ENCODE peak calls at places on chromosomes 5 and 9, in four cellular contexts. S, T, U and W are unnamed samples.

GRCh38 chr5:113330533-113331200 is 104.1 kb downstream of the TSSK1B start:
- DNase-seq in S (peak; percentile 16), T (no peak), U (peak; percentile 74), W (peak; percentile 54)

GRCh38 chr9:21549251-21549765 is 67.2 kb upstream of the IFNE start:
- DNase-seq in S (no peak), T (no peak), U (no peak), W (no peak)

GRCh38 chr5:170302729-170303501 is 5.3 kb upstream of the LCP2 start:
- DNase-seq in S (peak; percentile 33), T (no peak), U (peak; percentile 87), W (no peak)

GRCh38 chr9:103999375-104000062 is 94.6 kb upstream of the SMC2 start:
- DNase-seq in S (no peak), T (no peak), U (no peak), W (no peak)

GRCh38 chr9:117624106-117624505 is 80.1 kb upstream of the TLR4 start:
- DNase-seq in S (no peak), T (no peak), U (no peak), W (no peak)

GRCh38 chr9:91162311-91162710 is 199.4 kb downstream of the AUH start:
- DNase-seq in S (no peak), T (no peak), U (no peak), W (no peak)

GRCh38 chr5:53161876-53162275 is 52.3 kb upstream of the MOCS2 start:
- DNase-seq in S (no peak), T (no peak), U (no peak), W (no peak)

GRCh38 chr9:21579209-21579608 is 97.1 kb upstream of the IFNE start:
- DNase-seq in S (no peak), T (no peak), U (no peak), W (no peak)

GRCh38 chr9:87816041-87816440 is 66.6 kb upstream of the SPATA31E1 start:
- DNase-seq in S (no peak), T (no peak), U (no peak), W (no peak)

GRCh38 chr9:2053883-2054845 is 39.0 kb downstream of the SMARCA2 start:
- DNase-seq in S (no peak), T (no peak), U (peak; percentile 80), W (no peak)

GRCh38 chr5:81756016-81756415 is 5.1 kb upstream of the SSBP2 start:
- DNase-seq in S (no peak), T (no peak), U (no peak), W (no peak)

GRCh38 chr9:127525426-127526188 is 74.3 kb downstream of the LRSAM1 start:
- DNase-seq in S (peak; percentile 68), T (peak; percentile 81), U (no peak), W (peak; percentile 54)

GRCh38 chr5:79235222-79235577 is 731 bp upstream of the JMY start:
- DNase-seq in S (no peak), T (no peak), U (no peak), W (no peak)

GRCh38 chr9:124010665-124011321 is 775 bp upstream of the LHX2 start:
- DNase-seq in S (no peak), T (peak; percentile 70), U (no peak), W (no peak)
- H3K4me3 ChIP-seq in S (no peak overlapping the region), T (peak overlapping the region; percentile 50), U (peak overlapping the region; percentile 7), W (no peak overlapping the region)

DNA sequence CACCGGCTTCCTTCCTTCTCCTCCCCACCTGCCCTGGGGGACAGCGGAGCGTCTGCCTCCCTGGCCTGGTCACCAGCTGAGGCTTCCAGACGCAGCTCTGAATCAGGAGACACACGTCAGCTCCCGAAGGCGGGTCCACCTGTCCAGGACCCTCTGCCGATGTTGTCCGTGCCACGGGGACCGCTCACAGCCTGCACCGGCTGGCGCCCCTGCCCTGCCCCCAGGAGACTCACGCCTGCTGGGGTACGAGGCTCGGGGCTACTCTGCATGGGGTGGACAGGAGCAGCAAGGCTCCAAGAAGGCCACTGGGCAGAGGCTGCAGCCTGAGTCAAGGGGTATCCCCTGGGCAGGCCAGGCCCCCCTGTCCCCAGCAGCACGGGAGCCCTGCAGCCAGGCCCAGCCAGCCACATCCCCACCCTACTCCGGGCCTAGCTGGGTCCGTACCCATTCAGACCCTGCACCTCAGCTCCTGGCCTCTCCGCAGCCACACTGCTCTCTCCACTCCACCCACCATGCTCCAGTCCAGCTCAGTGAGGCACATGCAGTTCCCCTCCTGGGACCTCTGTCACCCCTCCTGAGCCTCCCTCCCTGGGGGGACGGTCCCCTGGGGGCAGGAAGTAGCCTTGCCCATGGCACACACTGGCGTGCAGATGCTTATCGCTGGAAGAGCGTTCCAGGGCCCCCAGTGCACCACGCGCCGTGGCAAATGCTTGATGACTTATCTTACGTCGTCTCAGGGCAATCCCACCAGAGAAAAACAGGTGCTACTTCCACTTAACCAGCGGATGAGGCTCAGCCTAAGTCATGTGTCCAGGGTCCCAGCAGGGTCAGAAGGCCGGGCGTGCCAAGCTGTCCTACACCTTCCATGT is 2.2 kb upstream of the CCDC187 start:
- DNase-seq in S (no peak), T (no peak), U (no peak), W (no peak)
- H3K27ac ChIP-seq in S (no peak overlapping the region), T (no peak overlapping the region), U (no peak overlapping the region), W (no peak overlapping the region)

GRCh38 chr5:87081511-87082372 is 185.9 kb upstream of the RASA1 start:
- DNase-seq in S (no peak), T (no peak), U (no peak), W (no peak)
- TF ChIP-seq POLR2AphosphoS5 in S (no peak), T (no peak), U (no peak), W (no peak)

DNA sequence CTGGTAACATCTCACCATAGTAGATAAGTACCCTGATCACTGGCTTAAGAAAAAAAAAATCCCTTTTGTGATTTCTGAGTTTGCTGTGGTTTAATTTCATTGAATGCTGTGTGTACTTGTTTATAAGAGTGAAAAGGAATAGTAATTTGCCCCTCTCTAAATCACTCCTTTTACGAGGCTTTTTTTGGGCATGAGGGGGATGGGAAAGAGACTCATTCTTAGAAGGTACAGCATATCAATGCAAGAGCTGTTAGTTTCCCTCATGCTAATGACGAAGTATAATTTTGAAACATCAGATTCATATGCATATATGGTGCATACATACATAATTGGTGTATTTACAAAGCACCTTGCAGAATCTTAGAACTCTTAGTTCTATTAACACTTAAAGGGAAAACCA is 2.4 kb upstream of the SLC44A1 start:
- DNase-seq in S (no peak), T (no peak), U (no peak), W (no peak)
- H3K4me3 ChIP-seq in S (no peak overlapping the region), T (peak overlapping the region; percentile 84), U (no peak overlapping the region), W (no peak overlapping the region)

DNA sequence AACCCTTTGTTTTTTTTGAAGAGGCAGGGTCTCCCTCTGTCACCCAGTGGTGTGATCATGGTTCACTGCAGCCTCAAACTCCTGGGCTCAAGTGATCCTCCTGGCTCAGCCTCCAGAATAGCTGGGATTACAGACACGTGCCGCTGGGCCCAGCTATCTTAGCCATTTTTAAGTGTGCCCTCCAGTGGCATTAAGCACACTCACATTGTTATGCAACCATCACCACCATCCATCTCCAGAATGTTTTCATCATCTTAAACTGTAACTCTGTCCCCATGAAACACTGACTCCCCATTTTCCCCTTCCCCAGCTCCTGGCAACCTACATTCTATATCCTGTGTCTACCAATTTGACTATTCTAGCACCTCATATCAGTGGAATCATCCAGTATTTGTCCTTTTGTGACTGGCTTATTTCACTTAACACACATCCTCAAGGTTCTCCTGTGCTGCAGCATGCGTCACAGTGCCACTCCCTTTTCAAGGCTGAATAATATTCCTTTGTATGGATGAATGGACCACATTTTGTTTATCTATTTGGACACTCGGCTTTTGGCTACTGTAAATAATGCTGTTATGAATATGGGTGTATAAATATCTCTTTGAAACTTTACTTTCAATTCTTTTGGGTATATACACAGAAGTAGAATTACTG is 12.5 kb upstream of the RAPGEF1 start:
- DNase-seq in S (no peak), T (no peak), U (no peak), W (no peak)
- H3K27ac ChIP-seq in S (no peak overlapping the region), T (no peak overlapping the region), U (no peak overlapping the region), W (no peak overlapping the region)

GRCh38 chr9:120868676-120869359 is 8.2 kb downstream of the PHF19 start:
- DNase-seq in S (peak; percentile 100), T (peak; percentile 99), U (peak; percentile 98), W (peak; percentile 94)
- TF ChIP-seq POLR2AphosphoS5 in S (no peak), T (peak; percentile 54), U (peak; percentile 73), W (no peak)

DNA sequence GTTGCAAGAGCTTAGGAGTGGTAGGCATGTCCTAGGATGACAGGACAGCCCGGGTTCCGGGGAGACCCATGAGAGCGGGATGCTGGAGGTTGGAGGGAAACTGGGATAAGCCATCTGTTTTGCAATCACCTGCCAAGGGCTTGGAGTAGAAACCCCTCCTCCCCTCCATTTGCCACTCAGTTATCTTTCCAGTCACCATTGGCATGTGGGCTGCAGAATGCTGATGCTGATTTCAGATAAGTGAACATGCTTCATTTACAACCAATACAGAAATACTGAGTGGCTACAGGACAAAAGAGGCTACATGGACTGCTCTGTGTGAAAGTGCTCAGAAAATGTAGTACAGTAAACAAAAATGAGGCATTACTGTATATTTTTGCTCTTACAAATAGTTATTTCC is 93.4 kb upstream of the KIF2A start:
- DNase-seq in S (no peak), T (no peak), U (no peak), W (no peak)
- H3K4me3 ChIP-seq in S (no peak overlapping the region), T (no peak overlapping the region), U (no peak overlapping the region), W (no peak overlapping the region)

DNA sequence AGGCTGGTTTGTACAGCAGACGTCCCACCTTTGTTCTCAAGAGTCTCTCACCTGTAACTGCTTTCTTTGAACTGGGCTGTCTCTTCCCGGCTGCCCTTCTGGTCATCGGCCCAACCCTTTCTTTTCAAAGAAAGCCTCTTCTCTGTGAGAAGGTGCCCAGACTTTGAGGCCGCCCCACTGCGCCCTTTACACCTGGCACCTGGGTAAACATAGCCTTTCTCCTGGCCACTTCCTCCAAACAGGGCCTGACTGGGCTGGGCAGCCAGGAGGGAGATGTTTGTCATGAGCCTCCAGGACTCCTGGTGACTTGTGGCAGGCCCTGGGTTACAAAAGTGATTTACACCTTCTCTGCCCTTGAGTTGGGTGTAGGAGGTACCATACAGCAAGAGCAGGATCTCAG is 127.2 kb upstream of the CXCL14 start:
- DNase-seq in S (no peak), T (no peak), U (no peak), W (no peak)
- H3K27ac ChIP-seq in S (no peak overlapping the region), T (no peak overlapping the region), U (no peak overlapping the region), W (no peak overlapping the region)

GRCh38 chr9:97313746-97314145 is 6.3 kb downstream of the CCDC180 start:
- DNase-seq in S (no peak), T (no peak), U (no peak), W (no peak)

GRCh38 chr9:97313243-97313642 is 5.8 kb downstream of the CCDC180 start:
- DNase-seq in S (no peak), T (no peak), U (no peak), W (no peak)

GRCh38 chr9:97312101-97312500 is 4.6 kb downstream of the CCDC180 start:
- DNase-seq in S (no peak), T (no peak), U (no peak), W (no peak)

GRCh38 chr9:97310896-97311295 is 3.4 kb downstream of the CCDC180 start:
- DNase-seq in S (no peak), T (no peak), U (no peak), W (no peak)

DNA sequence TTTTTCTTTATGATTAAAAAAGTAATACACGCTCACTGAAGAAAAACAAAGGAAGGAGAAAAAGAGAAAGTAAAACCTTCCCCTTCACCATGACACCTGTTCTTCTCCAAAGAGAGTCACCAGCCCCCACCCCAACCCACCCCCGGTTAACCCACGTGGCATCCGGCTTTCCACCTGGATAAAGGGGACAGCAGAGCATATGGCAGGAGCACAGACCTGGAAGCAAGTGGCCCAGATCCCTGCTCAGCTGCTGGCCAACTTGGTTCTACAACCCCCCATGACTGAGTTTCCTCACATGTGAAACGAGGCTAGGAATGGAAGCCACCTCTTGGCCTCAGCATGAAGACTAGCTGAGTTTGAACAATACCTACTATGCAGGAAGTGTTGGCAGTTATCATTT is 5.1 kb downstream of the CCDC180 start:
- DNase-seq in S (no peak), T (no peak), U (no peak), W (no peak)
- TF ChIP-seq POLR2AphosphoS5 in S (no peak), T (no peak), U (no peak), W (no peak)